ENCODE peak calls at places on chromosomes 16 and 17, in four cellular contexts. G, Q, K and S are unnamed samples.

GRCh38 chr17:30530346-30531025 is 53.3 kb downstream of the GOSR1 start:
- DNase-seq in G (no peak), Q (no peak), K (no peak), S (no peak)

GRCh38 chr17:72687941-72688340 is 404.5 kb downstream of the SLC39A11 start:
- DNase-seq in G (no peak), Q (no peak), K (no peak), S (no peak)

GRCh38 chr16:31333686-31334649 is 21.0 kb upstream of the ITGAX start:
- DNase-seq in G (peak; percentile 80), Q (peak; percentile 11), K (no peak), S (no peak)

GRCh38 chr17:37682007-37682406 is 38.8 kb upstream of the DDX52 start:
- DNase-seq in G (no peak), Q (no peak), K (no peak), S (no peak)

GRCh38 chr16:14486520-14487303 is 143.3 kb downstream of the PARN start:
- DNase-seq in G (no peak), Q (no peak), K (peak; percentile 92), S (no peak)

GRCh38 chr16:84712138-84712671 is 12.4 kb downstream of the USP10 start:
- DNase-seq in G (no peak), Q (no peak), K (no peak), S (no peak)

GRCh38 chr16:85148959-85149358 is 36.7 kb upstream of the CIBAR2 start:
- DNase-seq in G (no peak), Q (no peak), K (no peak), S (no peak)

GRCh38 chr17:57357392-57357784 is 101.1 kb downstream of the MSI2 start:
- DNase-seq in G (no peak), Q (no peak), K (peak; percentile 91), S (no peak)

GRCh38 chr17:59378621-59379194 is 47.3 kb downstream of the YPEL2 start:
- DNase-seq in G (no peak), Q (no peak), K (no peak), S (no peak)

GRCh38 chr17:82154881-82155331 is 56.9 kb upstream of the FASN start:
- DNase-seq in G (peak; percentile 51), Q (no peak), K (no peak), S (no peak)

GRCh38 chr16:50396770-50397525 is 28.2 kb upstream of the BRD7 start:
- DNase-seq in G (no peak), Q (no peak), K (no peak), S (no peak)

GRCh38 chr16:69349508-69349907 is 2.1 kb downstream of the TMED6 start:
- DNase-seq in G (no peak), Q (no peak), K (no peak), S (no peak)